ENCODE peak calls at places on chromosomes 11 and 22, in five cellular contexts. I, J, U, Q and W are unnamed samples. For H3K36me3, the result is how much of the 10 kb centered on the place peaks cover.

GRCh38 chr11:104713366-104713765 is 184.9 kb downstream of the CASP12 start:
- DNase-seq in Q (no peak), U (no peak), I (no peak), J (no peak), W (no peak)

GRCh38 chr22:40434745-40435144 is 64.4 kb downstream of the SGSM3 start:
- DNase-seq in Q (no peak), U (no peak), I (no peak), J (no peak), W (no peak)

GRCh38 chr11:45400594-45400993 is 114.5 kb upstream of the SYT13 start:
- DNase-seq in Q (no peak), U (no peak), J (no peak), I (no peak), W (no peak)

GRCh38 chr11:127193916-127194315 is 193.3 kb upstream of the KIRREL3 start:
- DNase-seq in I (no peak), Q (no peak), J (no peak), U (no peak), W (no peak)

GRCh38 chr11:64996710-64997380 is at the start of gene BATF2:
- DNase-seq in Q (peak), J (peak), U (peak), I (peak), W (no peak)

GRCh38 chr22:41931701-41932269 is 5.2 kb upstream of the TNFRSF13C start:
- DNase-seq in Q (no peak), I (peak), U (no peak), J (no peak), W (no peak)

GRCh38 chr11:80320226-80320625 is 879.4 kb upstream of the TENM4 start:
- DNase-seq in Q (no peak), U (no peak), J (no peak), I (no peak), W (no peak)

GRCh38 chr11:77252555-77253270 is 48.8 kb downstream of the GDPD4 start:
- DNase-seq in I (no peak), J (no peak), U (no peak), Q (peak), W (no peak)

GRCh38 chr11:16979708-16980622 is 34.2 kb downstream of the PLEKHA7 start:
- DNase-seq in U (no peak), I (no peak), J (no peak), Q (no peak), W (no peak)

GRCh38 chr11:117481036-117481435 is 153.4 kb downstream of the CEP164 start:
- DNase-seq in U (no peak), Q (no peak), I (no peak), J (no peak), W (no peak)

GRCh38 chr11:35166369-35167360 is 27.7 kb downstream of the CD44 start:
- DNase-seq in U (no peak), Q (no peak), I (no peak), J (no peak), W (peak)

GRCh38 chr22:48806227-48806781 is 1021.4 kb downstream of the BRD1 start:
- DNase-seq in I (no peak), U (no peak), J (no peak), Q (no peak), W (no peak)

GRCh38 chr11:133787379-133788103 is 57.8 kb downstream of the SPATA19 start:
- DNase-seq in J (peak), I (peak), Q (no peak), U (no peak), W (no peak)

GRCh38 chr11:23585700-23586099 is 725.4 kb upstream of the CCDC179 start:
- DNase-seq in Q (peak), J (no peak), I (peak), U (no peak), W (no peak)

GRCh38 chr11:130201026-130201425 is 41.4 kb downstream of the ST14 start:
- DNase-seq in Q (no peak), J (no peak), U (no peak), I (no peak), W (no peak)

GRCh38 chr11:95764267-95764898 is 25.2 kb downstream of the FAM76B start:
- DNase-seq in Q (peak), I (no peak), J (peak), U (no peak), W (peak)

GRCh38 chr11:134276396-134277175 is 407 bp downstream of the GLB1L3 start:
- DNase-seq in U (no peak), I (peak), J (no peak), Q (no peak), W (no peak)

GRCh38 chr11:46315783-46316563 is 31.3 kb upstream of the DGKZ start:
- DNase-seq in J (no peak), Q (peak), U (peak), I (no peak), W (no peak)

GRCh38 chr11:15737326-15737725 is 619.0 kb downstream of the SOX6 start:
- DNase-seq in U (no peak), Q (no peak), J (no peak), I (no peak), W (no peak)

GRCh38 chr11:131993291-131993690 is 622.9 kb downstream of the NTM start:
- DNase-seq in U (no peak), I (no peak), Q (no peak), J (no peak), W (no peak)

GRCh38 chr11:23124996-23125395 is 264.7 kb upstream of the CCDC179 start:
- DNase-seq in U (no peak), J (no peak), Q (peak), I (no peak), W (no peak)

GRCh38 chr11:75406338-75406777 is 7.0 kb downstream of the RPS3 start:
- DNase-seq in Q (no peak), I (no peak), J (peak), U (no peak), W (no peak)

GRCh38 chr11:108237058-108237481 is 14.2 kb downstream of the ATM start:
- DNase-seq in Q (no peak), I (no peak), U (no peak), J (no peak), W (no peak)

GRCh38 chr11:2775083-2775625 is 75.4 kb upstream of the KCNQ1OT1 start:
- DNase-seq in J (no peak), Q (no peak), I (peak), U (no peak), W (no peak)

GRCh38 chr11:86150826-86151187 is 81.9 kb upstream of the PICALM start:
- DNase-seq in U (no peak), I (no peak), Q (no peak), J (no peak), W (no peak)

GRCh38 chr22:46589141-46589748 is 30.9 kb upstream of the GRAMD4 start:
- DNase-seq in U (no peak), I (no peak), J (no peak), Q (no peak), W (no peak)

GRCh38 chr11:2428322-2428795 is 16.0 kb downstream of the TRPM5 start:
- DNase-seq in U (peak), I (peak), J (peak), Q (peak), W (peak)

GRCh38 chr11:95917188-95918036 is 6.5 kb downstream of the MTMR2 start:
- DNase-seq in Q (peak), U (no peak), J (no peak), I (no peak), W (no peak)

DNA sequence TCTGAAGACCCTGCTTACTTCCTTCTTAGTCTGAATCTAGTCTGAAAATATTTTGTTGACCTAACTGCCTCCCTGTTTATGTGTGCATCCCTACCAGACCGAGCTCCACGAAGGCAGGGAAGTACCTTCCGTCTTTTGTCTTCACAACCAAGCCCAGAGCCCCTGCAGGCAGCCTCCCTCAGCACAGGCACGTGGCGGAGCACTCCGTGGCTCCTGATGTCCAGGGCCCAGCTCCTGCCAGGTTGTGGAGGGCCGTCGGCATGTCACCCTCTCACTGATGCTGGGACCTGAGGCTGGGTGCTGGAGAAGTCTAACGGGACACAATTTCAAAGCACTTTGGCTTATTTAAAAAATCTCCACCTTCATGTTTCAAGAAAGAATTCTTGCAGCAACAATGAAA is 59.4 kb upstream of the CLTCL1 start:
- DNase-seq in I (no peak), U (no peak), Q (no peak), J (no peak), W (no peak)
- H3K36me3 ChIP-seq in I (half or more), U (under half), Q (under half), J (half or more), W (half or more)

GRCh38 chr11:12124306-12124705 is 13.9 kb downstream of the MICAL2 start:
- DNase-seq in I (no peak), J (no peak), U (no peak), Q (no peak), W (no peak)

GRCh38 chr11:12123799-12124198 is 13.4 kb downstream of the MICAL2 start:
- DNase-seq in Q (no peak), I (no peak), J (no peak), U (no peak), W (no peak)

GRCh38 chr11:12126352-12127019 is 16.1 kb downstream of the MICAL2 start:
- DNase-seq in U (no peak), I (no peak), J (no peak), Q (peak), W (no peak)

GRCh38 chr11:12127206-12127898 is 17.0 kb downstream of the MICAL2 start:
- DNase-seq in I (no peak), U (no peak), Q (no peak), J (no peak), W (no peak)

GRCh38 chr11:12125609-12126149 is 15.3 kb downstream of the MICAL2 start:
- DNase-seq in Q (peak), J (peak), U (no peak), I (no peak), W (no peak)
- H3K4me3 ChIP-seq in Q (no peak), J (no peak), U (no peak), I (no peak), W (no peak)

GRCh38 chr11:62145261-62145871 is 21.6 kb downstream of the INCENP start:
- DNase-seq in J (no peak), Q (no peak), U (no peak), I (no peak), W (no peak)

GRCh38 chr11:62149986-62150886 is 26.4 kb downstream of the INCENP start:
- DNase-seq in J (no peak), I (peak), Q (no peak), U (no peak), W (no peak)

GRCh38 chr11:62148271-62148980 is 24.6 kb downstream of the INCENP start:
- DNase-seq in I (peak), J (no peak), Q (no peak), U (no peak), W (no peak)

GRCh38 chr11:62146476-62147200 is 22.8 kb downstream of the INCENP start:
- DNase-seq in U (no peak), I (no peak), J (no peak), Q (no peak), W (no peak)

DNA sequence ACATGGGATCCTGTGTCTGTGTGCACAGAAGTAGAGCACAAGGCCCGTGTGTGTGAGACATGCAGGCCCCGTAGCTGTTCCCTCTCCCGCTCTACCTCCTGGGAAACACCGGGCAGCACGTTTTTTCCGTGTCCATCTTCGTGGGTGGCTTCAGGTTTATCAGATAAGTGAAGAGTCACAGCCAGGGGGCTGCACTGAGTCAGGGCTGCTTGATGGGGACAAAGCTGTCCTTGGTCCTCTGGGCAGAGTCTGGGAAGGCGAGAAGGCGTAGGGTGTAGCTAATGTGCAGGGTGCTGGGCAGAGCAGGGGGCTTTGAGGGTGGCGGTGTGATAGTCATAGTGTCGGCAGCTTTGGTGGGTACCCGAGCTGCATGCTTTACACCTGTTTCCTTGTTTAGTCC is 23.7 kb downstream of the INCENP start:
- DNase-seq in U (no peak), J (no peak), Q (no peak), I (no peak), W (no peak)
- H3K36me3 ChIP-seq in U (under half), J (half or more), Q (under half), I (half or more), W (half or more)

GRCh38 chr22:35525687-35526332 is 14.8 kb upstream of the RASD2 start:
- DNase-seq in I (no peak), Q (no peak), U (no peak), J (no peak), W (no peak)
- H3K4me3 ChIP-seq in I (no peak), Q (no peak), U (no peak), J (no peak), W (no peak)

DNA sequence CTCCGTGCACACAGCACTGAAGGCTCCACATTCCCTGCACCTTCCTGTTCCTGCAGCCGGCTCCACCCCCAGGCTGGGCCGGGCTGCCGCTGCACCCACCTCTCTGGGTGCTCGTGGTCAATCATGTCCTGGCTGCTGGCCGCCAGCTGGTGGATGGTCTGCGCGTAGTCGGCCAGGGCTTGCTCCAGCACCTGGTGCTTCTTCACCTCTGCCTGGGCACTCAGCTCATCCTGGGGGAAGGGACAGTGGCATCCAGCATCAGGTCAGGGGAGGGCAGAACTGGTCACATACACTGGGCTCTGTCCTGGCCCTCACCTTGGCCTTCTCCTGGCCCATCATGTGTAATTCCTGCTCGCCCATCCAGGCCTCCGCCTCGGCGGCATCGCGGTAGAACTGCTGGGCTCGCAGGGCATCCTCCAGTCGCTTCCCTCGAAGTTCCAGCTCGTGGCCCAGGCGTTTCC is 15.2 kb upstream of the RBM4B start:
- DNase-seq in I (no peak), U (no peak), J (no peak), Q (no peak), W (no peak)
- H3K36me3 ChIP-seq in I (half or more), U (under half), J (half or more), Q (under half), W (under half)

DNA sequence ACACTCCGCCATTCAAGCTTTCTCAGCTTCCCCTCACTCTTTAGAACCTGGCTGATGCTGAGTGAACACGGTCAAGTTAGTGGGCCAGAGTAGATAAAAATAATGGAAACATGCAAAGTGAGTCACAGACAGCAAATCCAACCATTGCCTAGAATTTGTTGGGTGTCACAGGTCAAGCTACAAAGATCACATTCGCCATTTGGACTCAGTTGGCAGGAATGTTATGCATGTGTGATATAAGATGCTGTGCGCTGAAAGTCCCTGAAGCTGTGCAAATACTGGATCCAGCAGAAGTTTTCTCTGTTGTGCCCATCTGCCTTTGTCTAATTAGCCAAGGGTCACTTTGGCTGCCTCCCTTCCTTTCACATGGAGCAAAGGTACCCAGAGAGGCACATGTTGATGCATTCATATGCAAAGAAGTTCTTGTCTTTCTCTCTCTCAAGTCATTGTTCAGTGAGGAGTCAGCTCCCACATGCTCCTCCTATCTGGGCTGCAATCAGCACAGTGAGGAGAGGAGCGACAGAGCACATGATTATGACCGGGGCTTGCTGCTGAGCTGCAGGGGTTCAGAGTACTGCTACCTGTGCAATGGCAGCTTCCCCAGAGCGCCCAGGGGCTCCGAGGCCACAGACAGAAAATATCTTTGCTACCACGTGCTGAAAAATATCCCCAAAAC is 39.7 kb downstream of the FLI1 start:
- DNase-seq in J (no peak), Q (no peak), I (peak), U (no peak), W (peak)
- H3K4me3 ChIP-seq in J (no peak), Q (no peak), I (no peak), U (no peak), W (peak)

GRCh38 chr11:19946681-19947080 is 213.6 kb downstream of the DBX1 start:
- DNase-seq in Q (no peak), J (no peak), I (no peak), U (no peak), W (no peak)
- H3K36me3 ChIP-seq in Q (under half), J (under half), I (under half), U (under half), W (under half)

GRCh38 chr11:102561636-102562035 is 31.1 kb upstream of the MMP7 start:
- DNase-seq in U (no peak), I (no peak), J (no peak), Q (no peak), W (no peak)

GRCh38 chr11:102555091-102555490 is 24.5 kb upstream of the MMP7 start:
- DNase-seq in Q (no peak), I (no peak), U (no peak), J (no peak), W (no peak)

GRCh38 chr11:102564110-102564509 is 33.6 kb upstream of the MMP7 start:
- DNase-seq in Q (peak), I (no peak), J (peak), U (no peak), W (no peak)

GRCh38 chr11:102559839-102560238 is 29.3 kb upstream of the MMP7 start:
- DNase-seq in J (no peak), I (no peak), Q (peak), U (no peak), W (no peak)

GRCh38 chr11:102560555-102561011 is 30.0 kb upstream of the MMP7 start:
- DNase-seq in I (no peak), J (no peak), U (no peak), Q (peak), W (peak)
- H3K4me3 ChIP-seq in I (no peak), J (no peak), U (no peak), Q (no peak), W (peak)

DNA sequence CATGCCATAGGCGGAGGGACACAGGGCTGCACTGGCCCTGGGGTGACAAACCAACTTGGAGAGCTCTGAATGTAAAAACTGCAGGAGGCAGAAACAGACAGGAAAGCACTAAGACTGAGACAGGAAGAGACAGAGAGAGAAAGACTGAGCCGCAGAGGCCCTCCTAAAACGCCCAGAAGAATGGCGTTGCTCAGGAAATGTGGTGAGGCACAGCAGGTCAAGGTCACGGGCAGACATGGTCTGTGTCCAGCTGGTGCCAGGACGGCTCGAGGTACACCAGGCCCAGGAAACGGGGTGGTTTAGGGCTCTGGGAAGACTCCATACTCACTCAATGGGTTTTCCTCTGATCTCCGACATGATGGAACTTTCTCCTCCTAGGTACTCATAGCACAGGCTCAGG is 29.1 kb downstream of the MAFF start:
- DNase-seq in U (peak), J (no peak), Q (no peak), I (no peak), W (no peak)
- H3K36me3 ChIP-seq in U (under half), J (under half), Q (under half), I (under half), W (under half)